ENCODE peak calls at places on chromosomes 11 and 22, in eight cellular contexts. N is activated gamma-delta T cell treated with anti-CD3 and anti-CD28 coated beads, Interleukin-2, amount 50 U/mL, for 16 hours; Q is posterior vena cava; F is psoas muscle; A is activated CD4-positive, alpha-beta T cell treated with anti-CD3 and anti-CD28 coated beads, Interleukin-2, amount 50 U/mL, for 1 hour; G is HEK293T; M is stromal cell of bone marrow; T is OCI-LY7. D is an unnamed sample.
A peak's percentile ranks its signal among the peaks of the same experiment; 100 is the strongest.

GRCh38 chr11:63490551-63491239 is at the start of gene PLAAT5:
- DNase-seq in A (peak; percentile 12), F (peak; percentile 49), G (no peak), Q (peak; percentile 86), T (no peak), M (no peak), N (no peak), D (no peak)

GRCh38 chr11:127600674-127601073 is 600.1 kb upstream of the KIRREL3 start:
- DNase-seq in M (no peak), A (no peak), Q (no peak), F (no peak), G (no peak), N (no peak), T (no peak), D (no peak)

GRCh38 chr11:56521955-56522354 is 21.1 kb downstream of the OR5M11 start:
- DNase-seq in T (peak; percentile 1), F (no peak), G (no peak), Q (peak; percentile 7), M (no peak), N (no peak), A (no peak), D (no peak)

GRCh38 chr11:35009191-35009940 is 92.9 kb downstream of the PDHX start:
- DNase-seq in G (peak; percentile 14), A (no peak), N (no peak), Q (no peak), M (peak; percentile 78), T (no peak), F (no peak), D (no peak)

GRCh38 chr22:37442537-37442936 is 15.3 kb upstream of the ELFN2 start:
- DNase-seq in G (no peak), N (no peak), A (no peak), M (no peak), T (peak; percentile 48), Q (no peak), F (no peak), D (no peak)

GRCh38 chr11:73866586-73866996 is 10.1 kb downstream of the COA4 start:
- DNase-seq in A (no peak), Q (no peak), F (no peak), T (no peak), G (no peak), N (no peak), M (peak; percentile 72), D (peak; percentile 87)

GRCh38 chr11:2687782-2688191 is 12.0 kb downstream of the KCNQ1OT1 start:
- DNase-seq in Q (peak; percentile 64), G (no peak), N (no peak), F (no peak), T (no peak), M (no peak), A (no peak), D (no peak)

GRCh38 chr11:72369786-72370185 is 64.5 kb downstream of the CLPB start:
- DNase-seq in G (no peak), A (no peak), T (no peak), Q (no peak), N (no peak), M (no peak), F (no peak), D (no peak)

GRCh38 chr22:36379593-36380361 is 8.0 kb downstream of the MYH9 start:
- DNase-seq in A (peak; percentile 47), F (peak; percentile 33), T (no peak), Q (no peak), G (no peak), N (no peak), M (no peak), D (no peak)

GRCh38 chr22:22940961-22941605 is 53.5 kb downstream of the IGLL5 start:
- DNase-seq in F (no peak), N (no peak), Q (peak; percentile 19), T (no peak), M (no peak), A (no peak), G (no peak), D (no peak)

GRCh38 chr11:69509846-69510390 is 28.5 kb downstream of the LINC01488 start:
- DNase-seq in T (no peak), F (no peak), M (no peak), N (no peak), A (no peak), G (no peak), Q (peak; percentile 70), D (no peak)

GRCh38 chr11:63250162-63251050 is 7.0 kb upstream of the SLC22A25 start:
- DNase-seq in A (no peak), G (no peak), N (no peak), T (no peak), M (no peak), Q (no peak), F (no peak), D (no peak)

GRCh38 chr11:62721994-62722393 is 5.3 kb downstream of the HNRNPUL2 start:
- DNase-seq in Q (no peak), F (no peak), A (no peak), M (no peak), G (no peak), N (no peak), T (no peak), D (no peak)

GRCh38 chr11:83249972-83250593 is 36.1 kb downstream of the CCDC90B start:
- DNase-seq in M (no peak), G (peak; percentile 32), A (no peak), F (no peak), N (no peak), Q (no peak), T (peak; percentile 73), D (no peak)

GRCh38 chr11:116948375-116948774 is 111.0 kb upstream of the APOA1 start:
- DNase-seq in A (no peak), Q (no peak), F (no peak), G (no peak), T (no peak), N (no peak), M (no peak), D (peak; percentile 29)

GRCh38 chr22:44145544-44145943 is 35.2 kb upstream of the PARVG start:
- DNase-seq in Q (no peak), G (no peak), F (no peak), N (no peak), M (no peak), A (no peak), T (no peak), D (no peak)

GRCh38 chr11:93528252-93528651 is 14.9 kb downstream of the SMCO4 start:
- DNase-seq in A (no peak), Q (no peak), G (no peak), N (no peak), M (no peak), F (peak; percentile 61), T (no peak), D (no peak)

GRCh38 chr11:34680918-34681554 is 60.1 kb downstream of the EHF start:
- DNase-seq in T (no peak), M (peak; percentile 40), N (no peak), Q (no peak), A (no peak), F (no peak), G (no peak), D (peak; percentile 30)

GRCh38 chr11:72591785-72592490 is 82.3 kb downstream of the PDE2A start:
- DNase-seq in F (no peak), T (peak; percentile 83), Q (no peak), G (no peak), M (no peak), A (peak; percentile 48), N (peak; percentile 32), D (no peak)

GRCh38 chr11:81707881-81708280 is 1025.8 kb downstream of the FAM181B start:
- DNase-seq in N (no peak), T (no peak), G (no peak), A (no peak), Q (no peak), M (no peak), F (no peak), D (no peak)

GRCh38 chr11:94120946-94121345 is 7.7 kb upstream of the PANX1 start:
- DNase-seq in F (no peak), Q (no peak), M (no peak), T (no peak), A (no peak), G (no peak), N (no peak), D (no peak)

GRCh38 chr11:67298786-67299185 is 4.5 kb upstream of the SSH3 start:
- DNase-seq in F (no peak), G (no peak), M (no peak), T (no peak), N (no peak), Q (peak; percentile 8), A (no peak), D (no peak)

GRCh38 chr22:44932493-44932892 is 77.3 kb downstream of the PHF21B start:
- DNase-seq in A (no peak), N (no peak), Q (no peak), F (no peak), M (no peak), T (no peak), G (no peak), D (no peak)

GRCh38 chr11:86537541-86538222 is 134.7 kb downstream of the ME3 start:
- DNase-seq in F (no peak), N (no peak), M (no peak), T (no peak), G (no peak), A (no peak), Q (no peak), D (no peak)

GRCh38 chr22:39308614-39309363 is 10.6 kb downstream of the RPL3 start:
- DNase-seq in T (no peak), F (peak; percentile 83), N (no peak), A (no peak), Q (peak; percentile 94), G (no peak), M (peak; percentile 91), D (peak; percentile 92)

GRCh38 chr22:48140261-48140660 is 1377.8 kb downstream of the TBC1D22A start:
- DNase-seq in M (no peak), N (no peak), F (no peak), G (no peak), Q (no peak), T (no peak), A (no peak), D (no peak)

GRCh38 chr11:2312232-2313042 is 10.6 kb downstream of the TSPAN32 start:
- DNase-seq in A (no peak), N (no peak), F (no peak), T (no peak), Q (peak; percentile 87), M (peak; percentile 68), G (no peak), D (no peak)

GRCh38 chr11:120863359-120863758 is 160.5 kb upstream of the TBCEL start:
- DNase-seq in Q (no peak), A (no peak), T (no peak), G (no peak), M (peak; percentile 29), N (no peak), F (no peak), D (peak; percentile 32)

GRCh38 chr22:45413368-45414211 is at the start of the genes RIBC2 and SMC1B:
- DNase-seq in T (no peak), F (peak; percentile 72), A (peak; percentile 82), Q (peak; percentile 93), N (peak; percentile 57), M (peak; percentile 55), G (peak; percentile 84), D (peak; percentile 83)

GRCh38 chr22:19755722-19756287 is 4.8 kb upstream of the TBX1 start:
- DNase-seq in G (no peak), A (no peak), Q (no peak), F (no peak), N (no peak), T (no peak), M (no peak), D (no peak)

GRCh38 chr11:63951779-63952536 is 13.2 kb downstream of the NAA40 start:
- DNase-seq in N (no peak), A (no peak), Q (no peak), T (peak; percentile 20), M (no peak), F (no peak), G (no peak), D (no peak)

GRCh38 chr11:75714211-75714610 is 3.4 kb upstream of the MOGAT2 start:
- DNase-seq in G (no peak), A (no peak), N (no peak), T (no peak), M (no peak), Q (peak; percentile 13), F (no peak), D (no peak)

GRCh38 chr11:124867700-124868099 is 2.5 kb downstream of the ROBO3 start:
- DNase-seq in F (no peak), N (no peak), M (no peak), G (peak; percentile 66), A (no peak), T (peak; percentile 38), Q (no peak), D (no peak)

GRCh38 chr11:44804449-44805151 is 77.8 kb downstream of the TSPAN18 start:
- DNase-seq in T (no peak), G (no peak), A (no peak), N (no peak), Q (no peak), M (no peak), F (no peak), D (no peak)

D was measured in HS-5.